ENCODE peak calls at places on chromosomes 3 and 15, in six cellular contexts. Y is IMR-90, E is astrocyte of the cerebellum, R is mesendoderm, K is psoas muscle, Z is breast epithelium. B is an unnamed sample.

GRCh38 chr3:141011511-141012262 is 39.5 kb upstream of the SPSB4 start:
- DNase-seq in Y (peak), E (peak), R (peak), K (peak), Z (peak), B (peak)

GRCh38 chr3:183921096-183921495 is 36.4 kb upstream of the PARL start:
- DNase-seq in Y (no peak), E (no peak), R (no peak), K (no peak), Z (no peak), B (no peak)

GRCh38 chr15:75460646-75461045 is 9.2 kb upstream of the SIN3A start:
- DNase-seq in Y (no peak), E (no peak), R (no peak), K (no peak), Z (no peak), B (no peak)

GRCh38 chr3:190124067-190124466 is 3.4 kb upstream of the P3H2 start:
- DNase-seq in Y (no peak), E (no peak), R (no peak), K (no peak), Z (no peak), B (no peak)

GRCh38 chr3:53821631-53822068 is 24.6 kb downstream of the CHDH start:
- DNase-seq in Y (peak), E (no peak), R (no peak), K (peak), Z (no peak), B (no peak)

GRCh38 chr3:8996681-8997121 is 33.4 kb upstream of the RAD18 start:
- DNase-seq in Y (peak), E (peak), R (peak), K (no peak), Z (peak), B (peak)

GRCh38 chr3:132659000-132659369 is 624 bp downstream of the ACAD11 start:
- DNase-seq in Y (no peak), E (no peak), R (no peak), K (no peak), Z (no peak), B (no peak)

GRCh38 chr15:40942337-40942854 is 10.9 kb upstream of the CHAC1 start:
- DNase-seq in Y (no peak), E (no peak), R (peak), K (no peak), Z (no peak), B (no peak)

GRCh38 chr3:69505770-69506407 is 120.0 kb upstream of the FRMD4B start:
- DNase-seq in Y (no peak), E (no peak), R (peak), K (no peak), Z (no peak), B (no peak)

GRCh38 chr3:30681276-30682211 is 75.1 kb downstream of the TGFBR2 start:
- DNase-seq in Y (peak), E (no peak), R (no peak), K (peak), Z (no peak), B (no peak)

GRCh38 chr15:25793354-25794050 is 69.6 kb downstream of the ATP10A start:
- DNase-seq in Y (no peak), E (no peak), R (no peak), K (no peak), Z (no peak), B (no peak)

GRCh38 chr3:176916777-176917176 is 280.5 kb downstream of the TBL1XR1 start:
- DNase-seq in Y (no peak), E (no peak), R (peak), K (no peak), Z (peak), B (peak)

GRCh38 chr3:149506540-149506939 is 32.0 kb downstream of the TM4SF4 start:
- DNase-seq in Y (peak), E (no peak), R (no peak), K (no peak), Z (no peak), B (no peak)

GRCh38 chr3:177451940-177452484 is 254.7 kb upstream of the TBL1XR1 start:
- DNase-seq in Y (peak), E (peak), R (no peak), K (no peak), Z (no peak), B (no peak)

GRCh38 chr15:40338921-40339620 is 1.7 kb downstream of the CCDC9B start:
- DNase-seq in Y (peak), E (no peak), R (peak), K (peak), Z (peak), B (no peak)

GRCh38 chr3:52225452-52226228 is at the start of gene TLR9:
- DNase-seq in Y (no peak), E (no peak), R (no peak), K (peak), Z (no peak), B (no peak)

GRCh38 chr3:152328841-152329240 is 60.1 kb downstream of the MBNL1 start:
- DNase-seq in Y (peak), E (peak), R (peak), K (no peak), Z (no peak), B (no peak)

GRCh38 chr3:68256635-68257034 is 602.2 kb upstream of the SUCLG2 start:
- DNase-seq in Y (no peak), E (no peak), R (peak), K (no peak), Z (no peak), B (no peak)

GRCh38 chr15:101049856-101050646 is 130.9 kb downstream of the LRRK1 start:
- DNase-seq in Y (no peak), E (no peak), R (no peak), K (no peak), Z (no peak), B (no peak)

GRCh38 chr3:46354478-46354877 is 567 bp downstream of the CCR2 start:
- DNase-seq in Y (no peak), E (no peak), R (no peak), K (no peak), Z (no peak), B (no peak)

GRCh38 chr3:116815831-116816588 is 106.4 kb downstream of the TUSC7 start:
- DNase-seq in Y (peak), E (peak), R (no peak), K (no peak), Z (no peak), B (no peak)

GRCh38 chr15:27847775-27848710 is 251.1 kb downstream of the OCA2 start:
- DNase-seq in Y (no peak), E (no peak), R (no peak), K (no peak), Z (no peak), B (no peak)

GRCh38 chr15:67746022-67746421 is 79.3 kb upstream of the SKOR1 start:
- DNase-seq in Y (peak), E (no peak), R (no peak), K (no peak), Z (no peak), B (no peak)

GRCh38 chr3:13767896-13768295 is 112.0 kb downstream of the WNT7A start:
- DNase-seq in Y (no peak), E (no peak), R (no peak), K (no peak), Z (no peak), B (no peak)

GRCh38 chr3:155202626-155203025 is 90.9 kb downstream of the STRIT1 start:
- DNase-seq in Y (peak), E (no peak), R (no peak), K (no peak), Z (no peak), B (no peak)

GRCh38 chr3:52176188-52176752 is 21.7 kb upstream of the ALAS1 start:
- DNase-seq in Y (no peak), E (no peak), R (no peak), K (no peak), Z (no peak), B (no peak)

GRCh38 chr15:69297642-69298353 is 914 bp upstream of the PAQR5 start:
- DNase-seq in Y (no peak), E (no peak), R (no peak), K (no peak), Z (no peak), B (no peak)

GRCh38 chr3:177589921-177590336 is 392.6 kb upstream of the TBL1XR1 start:
- DNase-seq in Y (peak), E (peak), R (no peak), K (no peak), Z (no peak), B (no peak)

GRCh38 chr3:195760345-195760983 is 39.7 kb downstream of the MUC20 start:
- DNase-seq in Y (no peak), E (no peak), R (no peak), K (no peak), Z (no peak), B (no peak)

GRCh38 chr3:195762611-195763247 is 42.0 kb downstream of the MUC20 start:
- DNase-seq in Y (no peak), E (no peak), R (no peak), K (no peak), Z (no peak), B (no peak)

GRCh38 chr3:195761031-195761430 is 40.3 kb downstream of the MUC20 start:
- DNase-seq in Y (no peak), E (no peak), R (no peak), K (no peak), Z (no peak), B (no peak)

GRCh38 chr3:195762249-195762585 is 41.4 kb downstream of the MUC20 start:
- DNase-seq in Y (no peak), E (no peak), R (no peak), K (no peak), Z (no peak), B (no peak)

GRCh38 chr3:195761503-195762248 is 40.9 kb downstream of the MUC20 start:
- DNase-seq in Y (no peak), E (no peak), R (no peak), K (no peak), Z (no peak), B (no peak)
- H3K4me3 ChIP-seq in Y (no peak), E (no peak), R (no peak), K (no peak), Z (peak), B (no peak)

GRCh38 chr3:125670945-125671344 is 75.6 kb upstream of the OSBPL11 start:
- DNase-seq in Y (no peak), E (no peak), R (no peak), K (no peak), Z (no peak), B (no peak)
- H3K4me3 ChIP-seq in Y (no peak), E (no peak), R (no peak), K (no peak), Z (no peak), B (no peak)

GRCh38 chr3:197520311-197521276 is 35.2 kb downstream of the BDH1 start:
- DNase-seq in Y (peak), E (no peak), R (peak), K (no peak), Z (no peak), B (no peak)
- H3K4me3 ChIP-seq in Y (no peak), E (no peak), R (no peak), K (no peak), Z (no peak), B (no peak)

GRCh38 chr3:138771585-138771984 is 63.1 kb downstream of the PIK3CB start:
- DNase-seq in Y (no peak), E (no peak), R (no peak), K (no peak), Z (no peak), B (no peak)

GRCh38 chr3:138768946-138769345 is 65.8 kb downstream of the PIK3CB start:
- DNase-seq in Y (no peak), E (no peak), R (no peak), K (no peak), Z (no peak), B (no peak)

GRCh38 chr3:138767498-138768104 is 67.1 kb downstream of the PIK3CB start:
- DNase-seq in Y (no peak), E (no peak), R (no peak), K (no peak), Z (no peak), B (no peak)

GRCh38 chr3:138768126-138768525 is 66.6 kb downstream of the PIK3CB start:
- DNase-seq in Y (no peak), E (no peak), R (peak), K (no peak), Z (no peak), B (no peak)
- H3K4me3 ChIP-seq in Y (no peak), E (no peak), R (no peak), K (no peak), Z (no peak), B (no peak)

DNA sequence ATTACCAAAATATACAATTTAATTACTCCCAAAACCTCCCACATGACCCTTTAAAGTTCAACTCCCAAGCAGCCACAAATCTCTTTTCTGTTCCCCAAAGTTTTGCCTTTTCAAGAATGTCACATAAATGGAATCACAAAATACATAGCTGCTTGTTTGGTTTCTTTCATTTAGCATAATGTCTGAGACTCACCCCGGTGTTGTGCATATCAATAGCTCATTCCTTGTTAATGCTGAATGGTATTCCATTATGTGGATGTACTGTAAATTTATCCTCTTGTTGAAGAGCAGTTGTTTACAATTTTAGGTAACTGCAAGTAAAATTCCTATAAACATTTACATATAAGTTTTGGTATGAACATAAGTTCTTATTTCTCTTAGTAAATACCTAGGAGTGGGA is 15.5 kb downstream of the NAA50 start:
- DNase-seq in Y (no peak), E (no peak), R (no peak), K (no peak), Z (no peak), B (no peak)
- H3K4me3 ChIP-seq in Y (no peak), E (no peak), R (no peak), K (no peak), Z (no peak), B (no peak)

DNA sequence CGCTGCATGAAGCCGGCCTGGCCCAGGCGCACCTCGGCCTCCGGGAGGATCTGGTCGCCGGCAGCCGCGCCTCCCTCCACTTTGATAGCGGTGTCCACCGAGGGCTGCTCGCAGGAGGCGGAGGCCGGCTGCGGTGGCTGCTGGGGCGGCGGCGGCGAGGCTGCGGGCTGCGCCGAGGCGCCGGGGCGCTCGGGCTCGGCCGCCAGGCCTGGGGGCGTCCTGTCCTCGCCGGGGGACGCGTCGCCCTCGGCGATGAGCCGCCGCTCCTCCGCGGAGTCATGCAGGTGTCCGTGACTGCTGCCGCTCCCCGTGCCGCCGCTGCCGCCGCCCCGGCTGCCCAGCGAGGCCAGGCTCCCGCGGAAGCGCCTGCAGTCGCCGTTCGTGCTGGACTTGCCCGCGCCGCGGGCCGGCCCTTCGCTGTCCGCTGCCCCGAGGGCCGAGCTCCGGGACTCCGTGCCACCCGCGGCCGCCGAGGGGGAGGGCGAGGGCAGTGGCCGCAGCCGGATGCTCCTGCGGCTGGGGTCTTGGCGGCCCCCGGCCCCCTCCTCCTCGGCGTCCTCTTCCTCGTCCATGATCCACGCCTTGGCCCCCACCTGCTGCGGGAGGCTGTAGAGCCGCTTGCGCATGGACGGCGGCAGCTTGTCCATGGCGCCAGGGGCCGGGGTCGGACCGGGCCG is 996 bp downstream of the HCN4 start:
- DNase-seq in Y (no peak), E (no peak), R (no peak), K (no peak), Z (no peak), B (no peak)
- H3K4me3 ChIP-seq in Y (no peak), E (no peak), R (peak), K (peak), Z (peak), B (no peak)

B was measured in LNCaP clone FGC.